ENCODE peak calls at places on chromosomes 5 and 9, in seven cellular contexts. B, R, W, Q, L, T and K are unnamed samples.

GRCh38 chr5:158050401-158050800 is 191.5 kb upstream of the CLINT1 start:
- DNase-seq in B (peak; percentile 56), R (no peak), W (no peak), Q (peak; percentile 18), L (no peak), T (no peak), K (peak; percentile 7)

GRCh38 chr9:122900791-122901190 is 4.4 kb downstream of the RC3H2 start:
- DNase-seq in B (peak; percentile 43), R (no peak), W (no peak), Q (peak; percentile 47), L (no peak), T (no peak), K (no peak)

GRCh38 chr5:150789943-150790611 is 11.5 kb downstream of the SMIM3 start:
- DNase-seq in B (peak; percentile 99), R (peak; percentile 67), W (peak; percentile 100), Q (peak; percentile 100), L (peak; percentile 16), T (no peak), K (peak; percentile 82)

GRCh38 chr5:121691478-121691877 is 160.2 kb upstream of the FTMT start:
- DNase-seq in B (no peak), R (no peak), W (no peak), Q (peak; percentile 2), L (peak; percentile 59), T (no peak), K (no peak)

GRCh38 chr5:115810776-115811175 is 5.7 kb downstream of the CDO1 start:
- DNase-seq in B (peak; percentile 60), R (no peak), W (peak; percentile 17), Q (peak; percentile 89), L (no peak), T (no peak), K (peak; percentile 48)

GRCh38 chr9:69822091-69822750 is 1.6 kb downstream of the CFAP95 start:
- DNase-seq in B (peak; percentile 81), R (no peak), W (peak; percentile 45), Q (peak; percentile 79), L (peak; percentile 10), T (no peak), K (no peak)

GRCh38 chr5:96087939-96088338 is 126.3 kb upstream of the ELL2 start:
- DNase-seq in B (no peak), R (no peak), W (no peak), Q (no peak), L (no peak), T (no peak), K (no peak)

GRCh38 chr9:70389642-70390266 is 24.7 kb downstream of the KLF9 start:
- DNase-seq in B (peak; percentile 49), R (no peak), W (peak; percentile 35), Q (peak; percentile 55), L (no peak), T (no peak), K (no peak)

GRCh38 chr5:180313677-180314076 is 21.8 kb upstream of the MAPK9 start:
- DNase-seq in B (no peak), R (no peak), W (peak; percentile 55), Q (no peak), L (no peak), T (no peak), K (no peak)

GRCh38 chr9:135616621-135617537 is 22.5 kb downstream of the GLT6D1 start:
- DNase-seq in B (no peak), R (no peak), W (no peak), Q (no peak), L (no peak), T (no peak), K (no peak)

GRCh38 chr5:102715405-102715804 is 39.7 kb upstream of the PAM start:
- DNase-seq in B (peak; percentile 90), R (no peak), W (peak; percentile 93), Q (peak; percentile 96), L (no peak), T (peak; percentile 30), K (no peak)

GRCh38 chr5:104513194-104513602 is 950.6 kb upstream of the NUDT12 start:
- DNase-seq in B (peak; percentile 77), R (no peak), W (peak; percentile 72), Q (peak; percentile 45), L (peak; percentile 32), T (peak; percentile 15), K (no peak)

GRCh38 chr5:43602818-43603534 is at the start of gene NNT:
- DNase-seq in B (peak; percentile 35), R (peak; percentile 80), W (no peak), Q (peak; percentile 25), L (peak; percentile 55), T (no peak), K (no peak)

GRCh38 chr5:179275941-179276837 is 69.1 kb downstream of the ADAMTS2 start:
- DNase-seq in B (peak; percentile 98), R (no peak), W (no peak), Q (peak; percentile 99), L (no peak), T (no peak), K (peak; percentile 95)

GRCh38 chr5:109691248-109691574 is 1.5 kb downstream of the MAN2A1 start:
- DNase-seq in B (no peak), R (no peak), W (no peak), Q (no peak), L (no peak), T (no peak), K (no peak)

GRCh38 chr9:90141723-90142122 is 500.9 kb downstream of the DIRAS2 start:
- DNase-seq in B (peak; percentile 29), R (no peak), W (peak; percentile 7), Q (peak; percentile 29), L (peak; percentile 20), T (no peak), K (no peak)

GRCh38 chr5:113293613-113294340 is 141.0 kb downstream of the TSSK1B start:
- DNase-seq in B (peak; percentile 45), R (no peak), W (peak; percentile 50), Q (peak; percentile 40), L (no peak), T (no peak), K (no peak)

GRCh38 chr9:81499021-81499454 is 190.3 kb downstream of the TLE1 start:
- DNase-seq in B (peak; percentile 85), R (no peak), W (no peak), Q (peak; percentile 65), L (no peak), T (no peak), K (peak; percentile 63)

GRCh38 chr5:105501315-105501714 is 1938.7 kb upstream of the NUDT12 start:
- DNase-seq in B (no peak), R (no peak), W (no peak), Q (no peak), L (no peak), T (no peak), K (no peak)

DNA sequence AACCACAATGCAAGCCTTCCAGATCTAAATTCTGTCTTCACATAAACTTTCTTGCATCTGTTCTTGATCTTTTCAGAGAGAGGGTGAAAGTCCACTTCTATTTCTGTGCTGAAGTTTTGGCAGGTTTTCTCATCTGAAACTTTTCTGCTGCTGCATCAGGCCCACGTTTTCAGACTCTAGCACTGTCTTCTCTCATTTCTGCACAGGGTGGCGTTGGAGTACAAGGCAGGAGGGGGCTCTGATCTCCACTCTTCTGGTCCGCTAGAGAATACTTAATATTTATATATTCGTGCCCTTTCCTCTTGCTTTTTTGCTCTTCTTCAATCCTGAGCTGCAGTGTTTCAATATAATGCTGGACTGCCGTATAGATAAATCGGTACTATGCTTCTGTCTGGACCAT is 204.0 kb upstream of the PRDM9 start:
- DNase-seq in B (no peak), R (no peak), W (no peak), Q (no peak), L (peak; percentile 11), T (no peak), K (no peak)
- TF ChIP-seq CTCF in B (no peak), R (no peak), W (no peak), Q (peak; percentile 6), L (no peak), T (peak; percentile 19), K (no peak)

GRCh38 chr9:36110434-36110833 is 26.1 kb upstream of the GLIPR2 start:
- DNase-seq in B (no peak), R (no peak), W (no peak), Q (no peak), L (peak; percentile 15), T (no peak), K (no peak)
- TF ChIP-seq CTCF in B (no peak), R (no peak), W (peak; percentile 51), Q (peak; percentile 13), L (peak; percentile 34), T (peak; percentile 54), K (no peak)

GRCh38 chr5:8585230-8586018 is 716.5 kb downstream of the MTRR start:
- DNase-seq in B (no peak), R (no peak), W (no peak), Q (no peak), L (no peak), T (no peak), K (no peak)
- TF ChIP-seq CTCF in B (peak; percentile 19), R (no peak), W (no peak), Q (peak; percentile 2), L (no peak), T (no peak), K (peak; percentile 20)

GRCh38 chr9:76396144-76396543 is 1.9 kb upstream of the RFK start:
- DNase-seq in B (no peak), R (no peak), W (no peak), Q (no peak), L (no peak), T (no peak), K (no peak)

GRCh38 chr9:76396597-76396996 is 2.4 kb upstream of the RFK start:
- DNase-seq in B (no peak), R (no peak), W (no peak), Q (no peak), L (no peak), T (no peak), K (no peak)

GRCh38 chr9:76394896-76395244 is 644 bp upstream of the RFK start:
- DNase-seq in B (no peak), R (peak; percentile 67), W (no peak), Q (peak; percentile 44), L (peak; percentile 85), T (no peak), K (no peak)

GRCh38 chr9:76395381-76395780 is 1.2 kb upstream of the RFK start:
- DNase-seq in B (no peak), R (no peak), W (no peak), Q (no peak), L (no peak), T (no peak), K (no peak)

GRCh38 chr9:76394023-76394895 is at the start of gene RFK:
- DNase-seq in B (peak; percentile 93), R (peak; percentile 91), W (peak; percentile 81), Q (peak; percentile 89), L (peak; percentile 96), T (peak; percentile 22), K (peak; percentile 86)
- TF ChIP-seq CTCF in B (peak; percentile 54), R (no peak), W (peak; percentile 75), Q (peak; percentile 20), L (peak; percentile 48), T (peak; percentile 52), K (peak; percentile 46)

GRCh38 chr5:75152861-75153260 is 83.8 kb downstream of the ANKRD31 start:
- DNase-seq in B (no peak), R (no peak), W (peak; percentile 88), Q (peak; percentile 12), L (no peak), T (no peak), K (no peak)

DNA sequence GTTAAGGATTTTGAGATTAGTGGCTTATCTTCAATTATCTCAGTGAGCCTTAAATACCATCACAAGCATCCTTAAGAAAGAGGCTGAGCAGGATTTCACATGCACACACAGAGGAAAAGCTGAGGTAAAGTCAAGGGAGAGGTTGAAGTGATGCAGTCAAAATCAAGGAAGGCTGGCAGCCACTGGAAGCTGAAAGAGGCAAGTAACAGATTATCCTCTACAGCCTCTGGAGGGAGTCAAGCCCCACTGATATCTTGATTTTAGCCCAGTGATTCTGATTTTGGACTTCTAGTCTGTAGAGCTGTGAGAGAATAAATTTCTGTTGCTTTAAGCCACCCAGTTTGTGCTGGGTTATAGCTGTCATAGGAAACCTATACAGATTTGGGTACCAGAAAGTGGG is 80.1 kb downstream of the ANKRD31 start:
- DNase-seq in B (no peak), R (no peak), W (peak; percentile 18), Q (peak; percentile 16), L (peak; percentile 17), T (no peak), K (no peak)
- TF ChIP-seq CTCF in B (no peak), R (no peak), W (peak; percentile 54), Q (peak; percentile 8), L (no peak), T (peak; percentile 28), K (peak; percentile 5)